ENCODE peak calls at places on chromosomes 5 and 9, in five cellular contexts. A is hepatocyte, N is endothelial cell, S is HepG2, Q is AG04449. M is an unnamed sample.

GRCh38 chr5:151696470-151697061 is 9.9 kb upstream of the SPARC start:
- DNase-seq in A (peak), N (no peak), S (no peak), Q (peak), M (no peak)

GRCh38 chr5:179806250-179807045 is at the start of gene MGAT4B:
- DNase-seq in Q (no peak), N (peak), S (no peak), A (peak), M (peak)

GRCh38 chr9:109481747-109482325 is 16.3 kb downstream of the PTPN3 start:
- DNase-seq in A (no peak), S (no peak), Q (no peak), N (no peak), M (no peak)

GRCh38 chr9:129612815-129613519 is 7.9 kb downstream of the C9orf50 start:
- DNase-seq in N (no peak), Q (no peak), A (peak), S (no peak), M (no peak)

GRCh38 chr5:84862132-84862531 is 477.5 kb upstream of the EDIL3 start:
- DNase-seq in A (no peak), Q (no peak), N (no peak), S (no peak), M (no peak)

GRCh38 chr5:6715758-6716633 is 2.8 kb downstream of the TENT4A start:
- DNase-seq in N (no peak), Q (no peak), S (no peak), A (no peak), M (no peak)

GRCh38 chr5:36373527-36374086 is 71.9 kb upstream of the RANBP3L start:
- DNase-seq in S (peak), Q (no peak), A (peak), N (no peak), M (peak)

GRCh38 chr5:172347653-172348052 is 64.1 kb upstream of the UBTD2 start:
- DNase-seq in A (no peak), N (no peak), Q (no peak), S (no peak), M (no peak)

GRCh38 chr5:126868961-126869451 is 92.1 kb downstream of the LMNB1 start:
- DNase-seq in N (peak), A (peak), Q (no peak), S (no peak), M (no peak)

GRCh38 chr9:121770415-121771273 is 119.2 kb downstream of the DAB2IP start:
- DNase-seq in Q (peak), S (no peak), N (no peak), A (no peak), M (no peak)

GRCh38 chr9:114434878-114435311 is 47.1 kb upstream of the AKNA start:
- DNase-seq in Q (no peak), N (peak), S (peak), A (peak), M (peak)

GRCh38 chr9:72997387-72997995 is 44.6 kb upstream of the ALDH1A1 start:
- DNase-seq in A (peak), S (peak), N (no peak), Q (no peak), M (no peak)

GRCh38 chr9:19992556-19992955 is 203.7 kb upstream of the SLC24A2 start:
- DNase-seq in Q (peak), S (no peak), N (no peak), A (no peak), M (no peak)

GRCh38 chr5:73437126-73438047 is 11.2 kb downstream of the FOXD1 start:
- DNase-seq in N (peak), S (no peak), Q (no peak), A (peak), M (peak)

GRCh38 chr5:73948720-73949119 is 322.7 kb downstream of the ARHGEF28 start:
- DNase-seq in N (no peak), Q (no peak), S (no peak), A (no peak), M (no peak)

DNA sequence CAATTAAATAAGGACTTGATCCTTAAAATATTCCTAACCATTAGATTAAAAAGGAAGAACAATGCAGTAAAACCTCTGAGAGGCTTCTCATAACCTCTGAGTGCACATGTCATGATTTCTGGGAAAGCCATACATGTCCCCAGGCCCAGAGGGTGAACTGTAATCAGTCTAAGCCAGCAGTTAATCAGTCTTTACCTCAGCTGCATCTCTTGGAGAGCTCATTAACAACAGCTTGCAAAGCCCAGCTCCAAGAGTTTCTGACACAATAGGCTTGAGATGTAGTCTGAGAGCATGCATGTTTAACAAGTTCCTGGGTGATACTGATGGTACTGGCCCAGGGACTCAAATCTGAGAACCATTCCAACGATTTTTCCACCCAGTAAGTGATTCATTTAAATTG is 392.1 kb downstream of the DNAH5 start:
- DNase-seq in A (no peak), S (no peak), Q (no peak), N (no peak), M (no peak)
- TF ChIP-seq CTCF in A (no peak), S (no peak), Q (no peak), N (no peak), M (no peak)

GRCh38 chr9:124409410-124409809 is 5.8 kb downstream of the PSMB7 start:
- DNase-seq in A (no peak), Q (no peak), N (no peak), S (no peak), M (no peak)

GRCh38 chr9:124411514-124412227 is 3.6 kb downstream of the PSMB7 start:
- DNase-seq in S (no peak), Q (peak), N (no peak), A (no peak), M (no peak)

GRCh38 chr9:124414612-124415011 is 630 bp downstream of the PSMB7 start:
- DNase-seq in Q (no peak), A (no peak), S (no peak), N (no peak), M (no peak)

GRCh38 chr9:124412228-124412575 is 3.0 kb downstream of the PSMB7 start:
- DNase-seq in Q (no peak), S (no peak), N (no peak), A (no peak), M (no peak)

GRCh38 chr9:124410321-124410913 is 4.8 kb downstream of the PSMB7 start:
- DNase-seq in A (no peak), Q (no peak), S (no peak), N (no peak), M (no peak)
- TF ChIP-seq CTCF in A (peak), Q (no peak), S (no peak), N (peak), M (peak)

GRCh38 chr5:113680534-113680933 is 167.0 kb downstream of the YTHDC2 start:
- DNase-seq in S (no peak), Q (no peak), A (no peak), N (no peak), M (no peak)

GRCh38 chr5:113686599-113686998 is 173.1 kb downstream of the YTHDC2 start:
- DNase-seq in S (no peak), Q (no peak), N (no peak), A (no peak), M (no peak)

GRCh38 chr5:113683211-113683610 is 169.7 kb downstream of the YTHDC2 start:
- DNase-seq in Q (no peak), N (no peak), A (no peak), S (no peak), M (no peak)

GRCh38 chr5:113678924-113679575 is 165.6 kb downstream of the YTHDC2 start:
- DNase-seq in S (peak), Q (no peak), N (peak), A (peak), M (peak)

GRCh38 chr5:113682497-113683136 is 169.1 kb downstream of the YTHDC2 start:
- DNase-seq in A (no peak), Q (no peak), N (no peak), S (no peak), M (no peak)
- TF ChIP-seq CTCF in A (peak), Q (no peak), N (peak), S (no peak), M (no peak)

DNA sequence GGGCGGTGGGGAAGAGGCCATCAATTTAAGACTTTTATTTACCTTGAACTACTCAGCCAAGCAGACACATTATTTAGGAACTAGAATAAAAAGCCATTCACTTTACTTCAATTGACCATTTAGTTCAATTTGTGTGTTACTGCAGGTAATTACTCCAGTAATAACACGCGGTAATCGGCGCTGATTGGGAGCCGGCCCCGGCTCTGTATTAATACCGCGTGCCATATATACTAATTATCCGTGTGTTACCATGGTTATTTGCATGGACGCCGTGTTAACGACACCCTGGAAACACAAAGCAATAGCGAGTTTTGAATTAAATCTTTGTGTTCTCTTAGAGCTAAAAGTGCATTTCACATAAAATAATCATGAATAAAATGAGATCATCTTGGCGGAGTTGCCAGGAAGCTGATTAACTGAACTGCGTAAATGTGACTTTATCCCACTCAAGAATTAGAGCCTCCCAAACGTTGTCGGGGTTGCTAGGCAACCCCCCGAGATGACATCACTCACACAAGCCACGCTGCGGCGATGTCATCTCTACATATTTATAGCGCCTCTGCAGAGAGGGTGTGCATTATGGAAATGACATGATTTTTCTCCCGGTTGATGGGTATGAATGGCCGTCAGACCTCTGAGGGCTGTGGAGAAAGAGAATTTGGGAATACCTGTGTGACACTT is 41.4 kb upstream of the RNU6ATAC start:
- DNase-seq in Q (no peak), S (no peak), A (no peak), N (no peak), M (no peak)
- TF ChIP-seq CTCF in Q (no peak), S (no peak), A (no peak), N (no peak), M (no peak)

GRCh38 chr9:4620881-4621555 is 41.1 kb upstream of the PLPP6 start:
- DNase-seq in A (no peak), S (no peak), N (no peak), Q (no peak), M (no peak)

GRCh38 chr9:4617752-4618151 is 44.3 kb upstream of the PLPP6 start:
- DNase-seq in S (no peak), Q (no peak), A (no peak), N (no peak), M (no peak)

GRCh38 chr9:4620046-4620765 is 41.9 kb upstream of the PLPP6 start:
- DNase-seq in A (no peak), N (no peak), Q (no peak), S (no peak), M (no peak)

GRCh38 chr9:4618700-4619099 is 43.4 kb upstream of the PLPP6 start:
- DNase-seq in Q (no peak), N (no peak), S (no peak), A (no peak), M (no peak)

DNA sequence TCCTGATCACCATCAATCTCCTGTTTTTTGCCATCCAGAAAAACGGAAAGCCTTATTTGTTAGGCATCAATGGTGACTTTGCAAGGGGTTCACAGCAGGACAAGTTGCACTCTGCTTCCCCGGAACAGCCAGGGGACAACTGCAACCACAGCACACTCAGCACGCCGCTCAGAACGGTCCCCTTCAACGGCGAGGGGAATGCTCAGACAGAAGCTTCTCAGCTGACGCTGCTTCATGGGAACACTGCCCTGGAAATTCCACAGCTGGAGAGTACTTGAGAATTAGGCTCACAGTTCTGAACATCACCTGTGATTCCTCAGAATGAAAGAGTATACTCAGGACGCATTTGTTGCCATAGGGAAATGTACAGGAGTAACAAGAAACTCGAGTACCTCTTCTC is 40.1 kb upstream of the PLPP6 start:
- DNase-seq in S (no peak), N (no peak), A (no peak), Q (no peak), M (no peak)
- TF ChIP-seq CTCF in S (no peak), N (no peak), A (no peak), Q (no peak), M (no peak)